ENCODE peak calls at places on chromosomes 4 and X, in four cellular contexts. W, F, S and L are unnamed samples.

GRCh38 chr4:56506110-56506705 is 617 bp downstream of the ARL9 start:
- DNase-seq in W (peak), F (peak), S (no peak), L (no peak)

GRCh38 chrX:17882680-17883079 is 21.6 kb upstream of the RAI2 start:
- DNase-seq in W (no peak), F (no peak), S (no peak), L (no peak)

GRCh38 chr4:3572363-3572762 is 40.1 kb upstream of the LRPAP1 start:
- DNase-seq in W (peak), F (peak), S (no peak), L (no peak)

GRCh38 chr4:8024073-8024786 is 84.6 kb upstream of the AFAP1 start:
- DNase-seq in W (no peak), F (no peak), S (no peak), L (no peak)

GRCh38 chr4:168654206-168655174 is 157.6 kb downstream of the PALLD start:
- DNase-seq in W (no peak), F (no peak), S (no peak), L (no peak)

GRCh38 chrX:143633530-143634372 is 2.1 kb downstream of the SLITRK4 start:
- DNase-seq in W (peak), F (peak), S (no peak), L (no peak)

GRCh38 chr4:99790796-99791617 is 25.6 kb upstream of the DAPP1 start:
- DNase-seq in W (no peak), F (no peak), S (no peak), L (no peak)

GRCh38 chr4:47831026-47831689 is 6.7 kb downstream of the CORIN start:
- DNase-seq in W (no peak), F (no peak), S (no peak), L (no peak)

GRCh38 chr4:52507774-52508173 is 151.3 kb downstream of the USP46 start:
- DNase-seq in W (no peak), F (no peak), S (no peak), L (no peak)

GRCh38 chrX:134604701-134605271 is 53.5 kb downstream of the PLAC1 start:
- DNase-seq in W (no peak), F (peak), S (no peak), L (peak)

GRCh38 chr4:184267673-184268573 is 50.2 kb upstream of the ENPP6 start:
- DNase-seq in W (peak), F (peak), S (no peak), L (peak)

GRCh38 chr4:99490286-99490685 is 20.5 kb upstream of the C4orf17 start:
- DNase-seq in W (no peak), F (no peak), S (no peak), L (no peak)

GRCh38 chr4:25441519-25442117 is 64.6 kb downstream of the ANAPC4 start:
- DNase-seq in W (peak), F (peak), S (no peak), L (peak)

GRCh38 chr4:140568507-140569306 is at the start of gene UCP1:
- DNase-seq in W (peak), F (peak), S (no peak), L (no peak)

GRCh38 chr4:36399762-36400353 is 118.4 kb downstream of the DTHD1 start:
- DNase-seq in W (no peak), F (no peak), S (no peak), L (no peak)

GRCh38 chr4:162061214-162061613 is 102.6 kb downstream of the FSTL5 start:
- DNase-seq in W (peak), F (peak), S (peak), L (no peak)

GRCh38 chr4:2816401-2816954 is 23.6 kb downstream of the SH3BP2 start:
- DNase-seq in W (no peak), F (no peak), S (no peak), L (no peak)

GRCh38 chr4:75158451-75158850 is 225.5 kb downstream of the PARM1 start:
- DNase-seq in W (no peak), F (no peak), S (no peak), L (no peak)

GRCh38 chr4:48665555-48666186 is 114.4 kb downstream of the FRYL start:
- DNase-seq in W (no peak), F (no peak), S (no peak), L (peak)

GRCh38 chr4:77819409-77819835 is 254 bp upstream of the CNOT6L start:
- DNase-seq in W (peak), F (no peak), S (no peak), L (no peak)

GRCh38 chr4:77820836-77821561 is 1.8 kb upstream of the CNOT6L start:
- DNase-seq in W (no peak), F (no peak), S (no peak), L (no peak)

GRCh38 chr4:77821775-77822174 is 2.6 kb upstream of the CNOT6L start:
- DNase-seq in W (no peak), F (no peak), S (no peak), L (no peak)

GRCh38 chr4:77818667-77819408 is at the start of gene CNOT6L:
- DNase-seq in W (peak), F (peak), S (no peak), L (peak)

DNA sequence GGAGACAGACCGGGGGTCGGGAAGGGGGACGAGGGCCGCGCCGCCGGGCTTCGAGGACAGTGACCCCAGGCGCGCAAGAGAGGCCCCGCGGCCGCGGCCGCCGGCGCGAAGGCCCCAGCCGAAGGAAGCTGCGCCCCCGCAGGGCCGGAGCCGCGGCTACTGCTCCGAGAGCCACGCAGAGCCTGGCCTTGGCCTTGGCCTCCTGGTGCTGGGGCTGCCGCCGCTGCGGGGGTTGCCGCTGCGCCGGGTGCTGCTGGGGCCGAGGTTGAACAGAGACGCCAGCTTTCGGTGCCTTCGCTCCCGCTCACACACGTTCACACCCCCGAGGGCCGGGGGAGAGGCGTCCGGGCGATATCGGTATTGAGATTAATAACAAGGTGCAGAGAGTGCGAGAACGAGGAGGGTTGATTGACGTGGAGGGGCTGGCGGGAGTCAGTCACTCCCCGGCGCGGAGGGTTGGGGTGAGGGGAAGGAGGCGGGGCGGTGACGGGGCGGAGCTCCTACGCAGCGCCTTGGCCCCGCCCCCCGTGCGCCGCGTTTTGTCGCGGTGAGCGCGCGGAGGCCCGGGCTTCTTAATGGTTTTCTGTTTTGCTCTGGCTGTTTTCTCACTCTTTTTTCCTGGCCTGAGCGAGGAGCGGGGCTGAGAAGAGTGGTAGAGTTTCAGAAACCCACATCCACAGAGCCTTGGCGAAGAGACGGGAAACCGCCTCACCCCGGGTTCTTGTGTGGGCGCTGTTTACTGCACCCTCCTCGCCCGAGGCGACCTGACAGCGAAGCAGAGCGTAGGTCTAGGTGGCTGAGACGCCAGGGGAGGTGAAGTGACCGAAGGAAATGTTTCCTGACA is 890 bp upstream of the CNOT6L start:
- DNase-seq in W (peak), F (peak), S (no peak), L (peak)
- H2BK5ac ChIP-seq in W (no peak), F (no peak), S (no peak), L (peak)

DNA sequence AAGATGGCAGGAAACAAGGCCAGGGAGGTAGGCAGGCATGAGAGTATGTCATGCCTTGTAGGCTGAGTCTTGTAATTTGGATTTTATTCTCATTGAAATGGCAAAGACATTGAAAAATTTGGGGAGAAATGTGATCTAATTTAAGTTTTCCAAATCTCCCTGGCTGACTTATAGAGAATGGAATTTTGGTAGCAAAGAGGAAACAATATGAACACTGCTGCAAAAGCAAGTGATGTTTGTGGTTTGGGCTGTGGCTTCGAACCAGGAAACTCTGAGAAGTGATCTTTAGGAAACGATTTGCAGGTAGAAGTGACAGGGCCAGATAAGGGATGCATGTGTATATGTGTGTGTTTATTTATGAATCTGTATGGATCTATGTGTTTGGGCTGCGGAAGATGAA is 35.6 kb downstream of the ARSJ start:
- DNase-seq in W (no peak), F (no peak), S (no peak), L (peak)
- H3K56ac ChIP-seq in W (no peak), F (no peak), S (no peak), L (no peak)

GRCh38 chr4:54192811-54193210 is 36.3 kb upstream of the PDGFRA start:
- DNase-seq in W (peak), F (no peak), S (no peak), L (no peak)

GRCh38 chr4:54199919-54200318 is 29.2 kb upstream of the PDGFRA start:
- DNase-seq in W (no peak), F (no peak), S (no peak), L (no peak)

DNA sequence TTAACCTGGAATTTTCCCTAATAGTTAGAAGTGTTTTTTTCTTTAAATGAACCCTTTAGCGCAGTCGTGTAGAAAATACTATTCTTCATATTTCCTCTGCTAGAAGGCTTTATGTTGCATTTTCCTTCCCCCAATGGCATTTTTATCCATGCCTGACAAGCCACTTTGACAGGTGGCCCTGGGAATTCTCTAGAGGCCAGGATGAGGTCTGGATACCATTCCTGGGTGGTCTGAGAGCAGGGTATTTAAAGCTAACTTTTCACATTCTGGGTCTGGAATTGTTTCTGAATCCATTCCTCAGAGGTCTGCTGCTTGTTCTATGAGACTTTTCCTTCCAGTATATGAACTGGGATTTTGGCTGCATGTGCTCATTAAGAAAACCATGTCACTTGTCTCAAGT is 31.2 kb upstream of the PDGFRA start:
- DNase-seq in W (no peak), F (peak), S (no peak), L (no peak)
- H2BK5ac ChIP-seq in W (no peak), F (no peak), S (no peak), L (no peak)

GRCh38 chr4:5676763-5677162 is 31.6 kb downstream of the EVC2 start:
- DNase-seq in W (no peak), F (no peak), S (no peak), L (no peak)
- H3K56ac ChIP-seq in W (no peak), F (no peak), S (no peak), L (no peak)

DNA sequence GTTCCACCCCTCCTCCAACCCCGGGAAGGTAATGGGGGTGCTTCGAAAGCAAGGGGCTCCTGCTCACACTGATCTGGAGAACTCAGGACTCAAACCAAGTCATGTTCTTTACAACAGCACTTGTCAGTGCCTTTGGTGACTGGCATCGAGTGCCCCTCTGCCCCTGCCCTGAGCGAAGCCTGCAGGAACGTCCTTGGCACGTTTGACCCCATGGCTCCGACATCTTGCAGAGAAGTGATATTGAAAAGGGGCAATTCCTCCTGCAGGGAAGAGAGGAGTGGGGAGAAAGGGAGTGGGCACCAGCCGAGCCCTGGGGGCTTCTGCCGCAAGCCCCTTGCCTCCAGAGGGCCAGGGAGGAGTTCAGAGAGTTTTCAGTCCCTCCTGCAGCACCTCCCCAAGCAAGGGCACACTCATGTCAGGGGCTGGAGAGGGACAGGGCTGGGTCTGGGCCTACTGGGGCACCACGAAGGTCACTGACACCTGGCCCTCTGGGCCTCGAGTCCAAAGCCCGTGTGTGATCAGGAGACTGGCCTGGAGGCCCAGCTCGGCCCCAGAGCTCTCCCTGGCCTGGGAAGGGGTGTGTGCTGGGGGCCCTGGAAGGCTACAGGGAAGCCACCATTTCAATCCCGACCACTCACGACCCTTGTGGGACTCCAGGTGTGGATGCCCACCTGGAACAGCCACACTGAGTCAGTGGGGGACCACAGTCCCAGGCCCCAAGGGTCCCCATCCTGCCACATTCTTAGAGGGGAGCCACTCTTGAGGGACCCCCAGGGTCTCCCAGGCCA is 94.9 kb upstream of the NKX1-1 start:
- DNase-seq in W (no peak), F (no peak), S (no peak), L (no peak)
- H2BK5ac ChIP-seq in W (no peak), F (no peak), S (no peak), L (no peak)

DNA sequence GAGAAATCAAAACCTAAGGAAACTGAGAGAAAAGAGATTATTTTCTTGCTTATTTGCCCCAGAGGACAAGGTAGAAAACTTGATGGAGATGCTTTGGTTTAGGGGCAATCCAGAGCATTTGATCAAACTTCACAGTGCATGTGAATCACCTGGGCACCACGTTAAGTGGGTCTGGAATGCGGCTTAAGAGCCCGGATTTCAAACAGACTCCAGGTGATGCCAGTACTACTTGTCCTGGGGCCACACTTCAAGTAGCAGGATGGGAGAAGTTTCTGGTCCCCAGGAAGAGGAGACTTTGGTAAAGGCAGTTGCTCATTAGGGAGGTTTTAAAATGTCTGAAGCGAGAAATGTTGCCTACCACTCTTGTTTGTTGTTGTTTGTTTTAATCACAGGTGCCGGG is 51.8 kb downstream of the PHOX2B start:
- DNase-seq in W (no peak), F (no peak), S (no peak), L (no peak)
- H3K56ac ChIP-seq in W (no peak), F (no peak), S (no peak), L (no peak)

GRCh38 chrX:118729043-118729652 is 1.7 kb downstream of the IL13RA1 start:
- DNase-seq in W (no peak), F (no peak), S (no peak), L (no peak)

GRCh38 chrX:118724352-118724751 is 3.1 kb upstream of the IL13RA1 start:
- DNase-seq in W (no peak), F (no peak), S (no peak), L (no peak)

GRCh38 chrX:118724775-118725174 is 2.6 kb upstream of the IL13RA1 start:
- DNase-seq in W (no peak), F (no peak), S (no peak), L (peak)

GRCh38 chrX:118727686-118728339 is 407 bp downstream of the IL13RA1 start:
- DNase-seq in W (no peak), F (peak), S (no peak), L (peak)

DNA sequence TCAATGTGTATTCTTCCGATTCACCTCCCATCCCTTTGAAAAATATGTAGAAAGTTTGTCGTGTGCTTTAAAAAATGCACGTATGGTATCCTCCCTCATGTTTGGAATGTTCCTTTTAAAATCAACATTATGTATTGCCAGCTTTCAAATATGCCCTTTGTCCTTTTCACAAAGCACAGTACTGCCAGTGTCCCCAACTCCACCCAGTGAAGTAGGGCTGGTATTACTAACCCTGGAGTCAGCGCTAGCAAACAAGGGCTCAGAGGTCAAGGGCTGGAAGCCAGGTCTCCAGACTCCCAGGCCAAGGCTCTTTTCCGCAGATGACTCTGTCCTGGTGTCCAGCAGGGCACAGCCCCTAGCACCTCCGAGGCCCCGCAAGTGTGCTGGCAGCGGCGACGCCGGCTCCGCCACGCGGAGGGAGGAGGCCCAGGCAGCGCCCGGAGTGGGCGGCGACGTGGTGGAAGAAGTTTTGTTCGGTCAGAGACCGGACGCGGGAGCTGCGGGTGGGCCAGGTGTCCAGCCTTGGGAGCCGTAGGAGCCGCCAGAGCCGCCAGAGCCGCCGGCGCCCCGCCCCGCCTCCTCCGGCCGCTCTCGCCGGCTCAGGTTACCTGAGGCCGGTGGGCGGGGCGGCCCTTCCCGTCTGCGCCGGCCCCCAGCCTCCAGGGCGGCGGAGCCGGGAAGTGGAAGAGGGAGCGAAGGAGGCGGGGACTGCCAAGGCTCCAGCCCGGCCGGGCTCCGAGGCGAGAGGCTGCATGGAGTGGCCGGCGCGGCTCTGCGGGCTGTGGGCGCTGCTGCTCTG is at the start of gene IL13RA1:
- DNase-seq in W (peak), F (peak), S (peak), L (peak)
- H2BK5ac ChIP-seq in W (no peak), F (peak), S (peak), L (peak)